ENCODE peak calls at places on chromosomes 7 and 10, in four cellular contexts. K, X, G and S are unnamed samples.
A peak's percentile ranks its signal among the peaks of the same experiment; 100 is the strongest.

GRCh38 chr10:128422221-128422620 is 296.0 kb upstream of the MKI67 start:
- DNase-seq in X (no peak), K (no peak), G (no peak), S (no peak)

GRCh38 chr10:119104653-119105024 is 726 bp downstream of the DENND10 start:
- DNase-seq in G (peak; percentile 60), X (no peak), K (no peak), S (no peak)

GRCh38 chr7:33444501-33444900 is 315.1 kb downstream of the BBS9 start:
- DNase-seq in G (no peak), K (peak; percentile 1), X (no peak), S (peak; percentile 88)

GRCh38 chr7:135499818-135500217 is 10.1 kb downstream of the CNOT4 start:
- DNase-seq in K (no peak), X (no peak), G (no peak), S (peak; percentile 41)

GRCh38 chr7:74038194-74038961 is 10.4 kb downstream of the ELN start:
- DNase-seq in K (no peak), G (no peak), X (no peak), S (peak; percentile 13)

GRCh38 chr7:88218836-88219605 is 817 bp downstream of the SRI start:
- DNase-seq in X (no peak), K (peak; percentile 69), G (peak; percentile 62), S (peak; percentile 59)

GRCh38 chr7:32522746-32523145 is 27.5 kb downstream of the AVL9 start:
- DNase-seq in K (no peak), G (no peak), X (no peak), S (no peak)

GRCh38 chr7:143068446-143068845 is 16.3 kb downstream of the OR6V1 start:
- DNase-seq in X (no peak), G (no peak), K (peak; percentile 2), S (no peak)

GRCh38 chr7:39667354-39667923 is 44.1 kb downstream of the RALA start:
- DNase-seq in G (no peak), X (no peak), K (no peak), S (peak; percentile 89)

GRCh38 chr10:90458054-90458453 is 399.8 kb downstream of the HTR7 start:
- DNase-seq in K (no peak), X (no peak), G (no peak), S (peak; percentile 35)

DNA sequence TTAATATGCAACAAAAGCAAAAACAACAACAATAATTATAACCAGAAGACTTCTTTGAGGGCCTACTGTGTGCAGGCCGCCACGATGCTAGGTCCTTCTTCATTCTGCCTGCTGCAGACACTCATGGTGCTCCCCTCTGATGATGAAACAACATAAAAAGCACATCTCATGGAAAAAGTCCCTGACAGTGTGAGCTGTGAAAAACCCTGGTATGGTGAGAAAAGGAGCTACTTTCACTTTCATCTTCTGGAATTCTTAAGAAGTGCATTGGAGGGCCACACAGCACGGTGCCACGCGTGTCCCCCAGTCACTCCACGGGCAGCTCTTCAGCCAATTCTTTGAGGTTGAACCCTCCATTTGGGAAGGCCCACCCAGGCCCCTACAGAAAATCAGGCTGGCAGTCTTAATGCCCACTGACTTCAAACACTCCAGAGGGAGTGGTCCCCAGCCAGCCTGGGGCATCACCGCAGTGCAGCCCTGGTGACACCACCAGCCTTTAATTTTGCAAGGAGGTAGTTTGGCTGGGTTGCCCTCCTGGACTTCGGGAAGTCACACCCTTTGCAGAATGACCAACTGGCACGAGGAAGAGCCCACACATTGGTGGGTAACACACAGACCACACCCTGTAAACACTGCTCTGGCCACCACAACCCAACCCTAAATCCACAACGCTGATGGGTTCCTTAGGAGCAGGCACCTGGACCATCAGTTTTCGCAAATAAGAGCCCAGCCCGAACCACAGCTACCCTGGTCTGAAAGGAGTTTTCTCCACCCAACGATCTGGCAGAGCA is 7.6 kb downstream of the KCNMA1 start:
- DNase-seq in G (no peak), K (peak; percentile 42), X (no peak), S (no peak)
- H3K4me3 ChIP-seq in G (no peak overlapping the region), K (no peak overlapping the region), X (peak overlapping the region; percentile 23), S (no peak overlapping the region)

DNA sequence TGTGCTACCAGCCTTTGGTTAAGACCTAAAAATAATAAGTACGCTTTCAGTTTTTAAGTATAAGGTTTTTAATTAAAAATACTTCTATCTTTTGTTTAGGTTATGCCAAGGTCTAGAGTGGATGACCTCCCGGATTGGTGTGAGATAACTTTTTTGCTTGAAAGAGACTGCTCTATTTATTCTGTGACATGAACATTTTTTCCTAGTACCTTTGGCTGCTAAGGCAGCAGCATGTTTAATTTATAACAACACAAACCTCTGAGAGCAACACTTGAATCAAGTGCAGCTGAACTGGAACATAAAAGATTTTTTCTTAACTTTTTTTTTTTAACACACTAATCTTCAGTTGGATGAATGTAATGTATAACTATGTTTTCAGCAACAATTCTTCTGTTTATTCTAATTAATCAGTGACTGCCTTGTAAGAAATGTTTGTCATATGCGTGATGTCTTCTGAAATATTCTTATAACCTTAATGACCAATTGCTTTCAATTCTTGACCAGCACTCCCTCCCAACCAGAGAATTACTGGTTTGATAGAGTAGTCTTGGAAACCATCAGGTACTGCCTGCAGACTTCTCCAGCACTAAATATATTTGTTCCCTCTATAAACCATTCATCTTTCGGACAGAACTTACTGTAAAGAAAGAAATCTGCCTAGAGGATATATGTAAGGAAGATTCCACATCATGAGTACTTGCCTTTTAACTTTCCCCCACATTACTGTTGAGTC is 16.0 kb downstream of the ARL5B start:
- DNase-seq in K (no peak), X (no peak), G (no peak), S (no peak)
- H3K4me3 ChIP-seq in K (no peak overlapping the region), X (no peak overlapping the region), G (no peak overlapping the region), S (no peak overlapping the region)

GRCh38 chr7:17041324-17041723 is 159.5 kb upstream of the AGR3 start:
- DNase-seq in X (no peak), G (no peak), K (peak; percentile 79), S (peak; percentile 88)
- H3K4me3 ChIP-seq in X (no peak overlapping the region), G (no peak overlapping the region), K (no peak overlapping the region), S (no peak overlapping the region)

GRCh38 chr7:150362989-150363769 is 5.4 kb upstream of the REPIN1 start:
- DNase-seq in K (no peak), X (no peak), G (no peak), S (no peak)
- H3K4me3 ChIP-seq in K (no peak overlapping the region), X (no peak overlapping the region), G (no peak overlapping the region), S (no peak overlapping the region)

DNA sequence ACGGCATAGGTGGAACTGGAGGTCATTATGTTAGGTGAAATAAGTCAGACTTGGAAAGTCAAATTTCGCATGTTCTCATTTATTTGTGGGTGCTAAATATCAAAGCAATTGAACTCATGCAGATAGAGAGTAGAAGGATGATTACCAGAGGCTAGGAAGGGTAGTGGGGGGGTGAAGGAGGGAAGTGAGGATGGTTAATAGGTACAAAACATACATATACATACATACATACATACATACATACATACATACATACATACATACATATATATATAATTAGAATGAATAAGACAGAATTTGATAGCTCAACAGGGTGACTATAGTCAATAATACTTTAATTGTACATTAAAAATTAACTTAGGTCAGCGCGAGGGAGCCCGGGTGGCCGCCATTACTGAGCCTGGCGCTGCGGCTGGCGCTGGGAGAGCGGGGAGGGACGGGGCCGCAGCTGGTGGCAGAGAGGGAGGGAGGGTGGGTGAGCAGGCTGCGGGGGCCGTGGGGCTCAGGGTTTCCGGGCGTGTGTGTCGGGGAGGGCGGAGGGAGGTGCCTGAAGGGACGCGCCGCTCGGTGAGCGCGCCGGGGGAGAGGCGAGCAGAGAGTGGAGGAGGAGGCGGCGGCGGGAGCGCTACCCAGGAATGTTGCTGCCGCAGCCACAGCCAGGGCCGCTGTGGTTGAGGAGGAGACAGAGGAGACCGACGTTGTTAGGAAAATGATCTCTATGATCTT is 85.8 kb upstream of the EGFR start:
- DNase-seq in K (peak; percentile 65), X (no peak), G (peak; percentile 80), S (peak; percentile 58)
- H3K4me3 ChIP-seq in K (peak overlapping the region; percentile 40), X (peak overlapping the region; percentile 40), G (peak overlapping the region; percentile 49), S (peak overlapping the region; percentile 46)

GRCh38 chr10:124713679-124714298 is 30.4 kb downstream of the FAM53B start:
- DNase-seq in G (no peak), K (no peak), X (no peak), S (no peak)

GRCh38 chr10:124717911-124718734 is 26.1 kb downstream of the FAM53B start:
- DNase-seq in G (peak; percentile 46), X (no peak), K (no peak), S (no peak)

GRCh38 chr10:124719213-124719851 is 24.8 kb downstream of the FAM53B start:
- DNase-seq in K (peak; percentile 53), X (no peak), G (peak; percentile 59), S (peak; percentile 59)

GRCh38 chr10:124715479-124715878 is 28.7 kb downstream of the FAM53B start:
- DNase-seq in X (no peak), K (no peak), G (no peak), S (no peak)

DNA sequence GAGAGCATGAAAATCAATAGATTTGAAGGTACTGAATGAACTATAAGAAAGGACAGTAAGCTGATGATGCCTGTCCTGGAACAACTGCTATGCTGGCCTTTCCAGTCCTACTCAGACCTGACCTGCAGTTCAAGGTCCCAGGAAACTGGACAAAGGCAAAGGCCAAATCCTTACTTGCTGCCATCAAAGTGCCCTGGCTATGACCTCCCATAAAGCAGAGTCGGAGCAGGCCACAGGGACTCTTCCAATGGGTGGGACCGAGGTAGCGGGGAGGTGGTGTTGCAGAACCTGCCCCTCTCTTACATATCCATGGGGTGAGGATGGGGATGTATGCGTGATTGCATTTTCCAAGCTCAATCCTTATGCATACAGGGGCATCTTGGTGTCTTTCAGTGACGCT is 26.8 kb downstream of the FAM53B start:
- DNase-seq in K (no peak), G (no peak), X (no peak), S (no peak)
- H3K4me3 ChIP-seq in K (no peak overlapping the region), G (no peak overlapping the region), X (no peak overlapping the region), S (no peak overlapping the region)

GRCh38 chr7:30810986-30811385 is 39.8 kb downstream of the MINDY4 start:
- DNase-seq in X (no peak), K (no peak), G (no peak), S (no peak)
- H3K4me3 ChIP-seq in X (no peak overlapping the region), K (no peak overlapping the region), G (no peak overlapping the region), S (no peak overlapping the region)

GRCh38 chr7:127654404-127655392 is 2.7 kb downstream of the SND1 start:
- DNase-seq in K (no peak), G (no peak), X (no peak), S (peak; percentile 43)
- H3K4me3 ChIP-seq in K (no peak overlapping the region), G (no peak overlapping the region), X (no peak overlapping the region), S (peak overlapping the region; percentile 98)